ENCODE peak calls at places on chromosome 15, in four cellular contexts. One of them, this sample, is unnamed.
A peak's percentile ranks its signal among the peaks of the same experiment; 100 is the strongest.

GRCh38 chr15:48469271-48469670 is 138.0 kb downstream of the DUT start:
- DNase-seq in pulmonary artery endothelial cell: no peak
- DNase-seq in activated T-helper 1 cell treated with Interleukin-2 at 50 U/mL for 16 hours: no peak
- DNase-seq in activated naive CD8-positive, alpha-beta T cell treated with anti-CD3 and anti-CD28 coated beads, Interleukin-2, amount 50 U/mL, for 16 hours: no peak
- DNase-seq in this sample: no peak

GRCh38 chr15:93470042-93470441 is 381.0 kb upstream of the RGMA start:
- DNase-seq in pulmonary artery endothelial cell: no peak
- DNase-seq in activated T-helper 1 cell treated with Interleukin-2 at 50 U/mL for 16 hours: no peak
- DNase-seq in activated naive CD8-positive, alpha-beta T cell treated with anti-CD3 and anti-CD28 coated beads, Interleukin-2, amount 50 U/mL, for 16 hours: no peak
- DNase-seq in this sample: no peak

GRCh38 chr15:31391687-31392671 is 65.3 kb downstream of the KLF13 start:
- DNase-seq in pulmonary artery endothelial cell: no peak
- DNase-seq in activated T-helper 1 cell treated with Interleukin-2 at 50 U/mL for 16 hours: peak; percentile 73
- DNase-seq in activated naive CD8-positive, alpha-beta T cell treated with anti-CD3 and anti-CD28 coated beads, Interleukin-2, amount 50 U/mL, for 16 hours: peak; percentile 54
- DNase-seq in this sample: peak; percentile 62

GRCh38 chr15:74963213-74963612 is 6.6 kb upstream of the RPP25 start:
- DNase-seq in pulmonary artery endothelial cell: no peak
- DNase-seq in activated T-helper 1 cell treated with Interleukin-2 at 50 U/mL for 16 hours: no peak
- DNase-seq in activated naive CD8-positive, alpha-beta T cell treated with anti-CD3 and anti-CD28 coated beads, Interleukin-2, amount 50 U/mL, for 16 hours: no peak
- DNase-seq in this sample: no peak

GRCh38 chr15:27623560-27624305 is 475.4 kb downstream of the OCA2 start:
- DNase-seq in pulmonary artery endothelial cell: no peak
- DNase-seq in activated T-helper 1 cell treated with Interleukin-2 at 50 U/mL for 16 hours: no peak
- DNase-seq in activated naive CD8-positive, alpha-beta T cell treated with anti-CD3 and anti-CD28 coated beads, Interleukin-2, amount 50 U/mL, for 16 hours: no peak
- DNase-seq in this sample: no peak

GRCh38 chr15:84976746-84977345 is 4.8 kb upstream of the PDE8A start:
- DNase-seq in pulmonary artery endothelial cell: no peak
- DNase-seq in activated T-helper 1 cell treated with Interleukin-2 at 50 U/mL for 16 hours: no peak
- DNase-seq in activated naive CD8-positive, alpha-beta T cell treated with anti-CD3 and anti-CD28 coated beads, Interleukin-2, amount 50 U/mL, for 16 hours: no peak
- DNase-seq in this sample: no peak

GRCh38 chr15:100859970-100860828 is 19.4 kb upstream of the ALDH1A3 start:
- DNase-seq in pulmonary artery endothelial cell: no peak
- DNase-seq in activated T-helper 1 cell treated with Interleukin-2 at 50 U/mL for 16 hours: no peak
- DNase-seq in activated naive CD8-positive, alpha-beta T cell treated with anti-CD3 and anti-CD28 coated beads, Interleukin-2, amount 50 U/mL, for 16 hours: no peak
- DNase-seq in this sample: no peak

GRCh38 chr15:28456476-28457395 is 76.0 kb downstream of the GOLGA8G start:
- DNase-seq in pulmonary artery endothelial cell: no peak
- DNase-seq in activated T-helper 1 cell treated with Interleukin-2 at 50 U/mL for 16 hours: no peak
- DNase-seq in activated naive CD8-positive, alpha-beta T cell treated with anti-CD3 and anti-CD28 coated beads, Interleukin-2, amount 50 U/mL, for 16 hours: no peak
- DNase-seq in this sample: peak; percentile 10

GRCh38 chr15:62742409-62743171 is 300.0 kb upstream of the TPM1 start:
- DNase-seq in pulmonary artery endothelial cell: peak; percentile 24
- DNase-seq in activated T-helper 1 cell treated with Interleukin-2 at 50 U/mL for 16 hours: no peak
- DNase-seq in activated naive CD8-positive, alpha-beta T cell treated with anti-CD3 and anti-CD28 coated beads, Interleukin-2, amount 50 U/mL, for 16 hours: no peak
- DNase-seq in this sample: no peak

GRCh38 chr15:84821501-84822021 is 4.4 kb downstream of the ALPK3 start:
- DNase-seq in pulmonary artery endothelial cell: no peak
- DNase-seq in activated T-helper 1 cell treated with Interleukin-2 at 50 U/mL for 16 hours: no peak
- DNase-seq in activated naive CD8-positive, alpha-beta T cell treated with anti-CD3 and anti-CD28 coated beads, Interleukin-2, amount 50 U/mL, for 16 hours: no peak
- DNase-seq in this sample: no peak

GRCh38 chr15:87326274-87326673 is 930.3 kb downstream of the NTRK3 start:
- DNase-seq in pulmonary artery endothelial cell: no peak
- DNase-seq in activated T-helper 1 cell treated with Interleukin-2 at 50 U/mL for 16 hours: no peak
- DNase-seq in activated naive CD8-positive, alpha-beta T cell treated with anti-CD3 and anti-CD28 coated beads, Interleukin-2, amount 50 U/mL, for 16 hours: no peak
- DNase-seq in this sample: no peak

GRCh38 chr15:86915811-86916331 is 836.2 kb downstream of the AGBL1 start:
- DNase-seq in pulmonary artery endothelial cell: no peak
- DNase-seq in activated T-helper 1 cell treated with Interleukin-2 at 50 U/mL for 16 hours: no peak
- DNase-seq in activated naive CD8-positive, alpha-beta T cell treated with anti-CD3 and anti-CD28 coated beads, Interleukin-2, amount 50 U/mL, for 16 hours: no peak
- DNase-seq in this sample: no peak

GRCh38 chr15:90141646-90142045 is 39.4 kb upstream of the IDH2 start:
- DNase-seq in pulmonary artery endothelial cell: peak; percentile 24
- DNase-seq in activated T-helper 1 cell treated with Interleukin-2 at 50 U/mL for 16 hours: no peak
- DNase-seq in activated naive CD8-positive, alpha-beta T cell treated with anti-CD3 and anti-CD28 coated beads, Interleukin-2, amount 50 U/mL, for 16 hours: no peak
- DNase-seq in this sample: no peak

GRCh38 chr15:56824174-56824573 is 90.9 kb upstream of the ZNF280D start:
- DNase-seq in pulmonary artery endothelial cell: no peak
- DNase-seq in activated T-helper 1 cell treated with Interleukin-2 at 50 U/mL for 16 hours: no peak
- DNase-seq in activated naive CD8-positive, alpha-beta T cell treated with anti-CD3 and anti-CD28 coated beads, Interleukin-2, amount 50 U/mL, for 16 hours: no peak
- DNase-seq in this sample: no peak

GRCh38 chr15:39579487-39580116 is 1.3 kb upstream of the THBS1 start:
- DNase-seq in pulmonary artery endothelial cell: peak; percentile 97
- DNase-seq in activated T-helper 1 cell treated with Interleukin-2 at 50 U/mL for 16 hours: no peak
- DNase-seq in activated naive CD8-positive, alpha-beta T cell treated with anti-CD3 and anti-CD28 coated beads, Interleukin-2, amount 50 U/mL, for 16 hours: no peak
- DNase-seq in this sample: no peak

GRCh38 chr15:56929389-56929788 is 10.9 kb downstream of the TCF12 start:
- DNase-seq in pulmonary artery endothelial cell: no peak
- DNase-seq in activated T-helper 1 cell treated with Interleukin-2 at 50 U/mL for 16 hours: no peak
- DNase-seq in activated naive CD8-positive, alpha-beta T cell treated with anti-CD3 and anti-CD28 coated beads, Interleukin-2, amount 50 U/mL, for 16 hours: no peak
- DNase-seq in this sample: no peak

GRCh38 chr15:76930831-76931396 is 635 bp upstream of the RCN2 start:
- DNase-seq in pulmonary artery endothelial cell: no peak
- DNase-seq in activated T-helper 1 cell treated with Interleukin-2 at 50 U/mL for 16 hours: no peak
- DNase-seq in activated naive CD8-positive, alpha-beta T cell treated with anti-CD3 and anti-CD28 coated beads, Interleukin-2, amount 50 U/mL, for 16 hours: no peak
- DNase-seq in this sample: no peak